ENCODE peak calls at places on chromosomes 11 and 22, in ten cellular contexts. C is adrenal gland, S is neuronal stem cell, P is AG04450, O is fibroblast of lung, Z is upper lobe of right lung, Q is IMR-90, N is prostate gland, L is breast epithelium, I is NT2/D1. M is an unnamed sample.

GRCh38 chr22:35032571-35032970 is 33.4 kb upstream of the ISX start:
- DNase-seq in C (no peak), S (no peak), P (no peak), O (no peak), Z (no peak), Q (no peak), N (no peak), L (no peak), I (no peak), M (no peak)

GRCh38 chr11:117752721-117753237 is 44.2 kb downstream of the DSCAML1 start:
- DNase-seq in C (no peak), S (no peak), P (no peak), O (no peak), Z (no peak), Q (no peak), N (no peak), L (no peak), I (no peak), M (no peak)

GRCh38 chr11:13694115-13694514 is 25.6 kb downstream of the FAR1 start:
- DNase-seq in C (no peak), S (no peak), P (no peak), O (no peak), Z (no peak), Q (no peak), N (no peak), L (no peak), I (no peak), M (no peak)

GRCh38 chr11:73348838-73349237 is 27.4 kb upstream of the RELT start:
- DNase-seq in C (no peak), S (no peak), P (no peak), O (no peak), Z (no peak), Q (no peak), N (no peak), L (no peak), I (no peak), M (no peak)

GRCh38 chr11:12207384-12208150 is 97.2 kb downstream of the MICAL2 start:
- DNase-seq in C (no peak), S (no peak), P (peak; percentile 80), O (peak; percentile 86), Z (peak; percentile 5), Q (peak; percentile 86), N (no peak), L (no peak), I (no peak), M (no peak)

GRCh38 chr22:30308518-30309230 is 18.1 kb downstream of the TBC1D10A start:
- DNase-seq in C (no peak), S (no peak), P (no peak), O (peak; percentile 60), Z (no peak), Q (peak; percentile 73), N (no peak), L (no peak), I (no peak), M (no peak)

GRCh38 chr11:48052183-48053040 is 72.1 kb downstream of the PTPRJ start:
- DNase-seq in C (no peak), S (no peak), P (peak; percentile 47), O (peak; percentile 21), Z (peak; percentile 84), Q (peak; percentile 85), N (peak; percentile 84), L (peak; percentile 88), I (no peak), M (no peak)

GRCh38 chr11:34149786-34150185 is 44.4 kb downstream of the NAT10 start:
- DNase-seq in C (no peak), S (no peak), P (no peak), O (peak; percentile 27), Z (no peak), Q (no peak), N (no peak), L (no peak), I (no peak), M (no peak)

GRCh38 chr11:61349916-61350315 is 11.8 kb downstream of the CYB561A3 start:
- DNase-seq in C (no peak), S (no peak), P (no peak), O (no peak), Z (no peak), Q (no peak), N (no peak), L (no peak), I (no peak), M (no peak)

GRCh38 chr11:16966633-16967346 is 47.4 kb downstream of the PLEKHA7 start:
- DNase-seq in C (no peak), S (no peak), P (no peak), O (no peak), Z (no peak), Q (no peak), N (no peak), L (no peak), I (no peak), M (no peak)

GRCh38 chr22:34800265-34800664 is 265.7 kb upstream of the ISX start:
- DNase-seq in C (peak; percentile 17), S (no peak), P (no peak), O (no peak), Z (no peak), Q (no peak), N (peak; percentile 68), L (peak; percentile 65), I (no peak), M (no peak)

GRCh38 chr22:19875061-19875530 is 20.4 kb upstream of the GNB1L start:
- DNase-seq in C (no peak), S (no peak), P (no peak), O (no peak), Z (peak; percentile 70), Q (no peak), N (no peak), L (no peak), I (no peak), M (no peak)

GRCh38 chr11:47359162-47359561 is 6.7 kb upstream of the MYBPC3 start:
- DNase-seq in C (no peak), S (no peak), P (no peak), O (no peak), Z (no peak), Q (no peak), N (no peak), L (no peak), I (no peak), M (no peak)

GRCh38 chr22:35064664-35065063 is 1.3 kb upstream of the ISX start:
- DNase-seq in C (no peak), S (no peak), P (no peak), O (no peak), Z (no peak), Q (no peak), N (no peak), L (no peak), I (no peak), M (no peak)

DNA sequence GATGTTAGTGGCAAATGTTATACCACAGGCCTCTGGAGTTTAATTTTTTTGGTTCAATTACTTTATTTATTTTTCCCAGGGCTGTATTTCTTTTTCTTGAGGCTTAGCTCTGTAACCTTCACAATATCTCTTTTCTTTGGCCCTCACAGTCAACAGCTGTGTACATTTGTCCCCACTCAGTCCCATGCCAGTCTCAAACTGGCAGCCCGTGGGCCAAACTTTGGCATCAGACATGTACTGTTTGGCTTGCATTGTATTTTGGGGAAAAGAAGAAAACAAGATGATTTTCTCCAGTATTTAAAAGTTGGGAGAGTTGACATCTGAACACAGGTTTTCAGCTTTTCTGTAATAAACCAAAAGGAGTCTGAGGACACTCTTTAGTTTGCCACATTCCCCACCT is 87.1 kb downstream of the PRR5L start:
- DNase-seq in C (no peak), S (no peak), P (no peak), O (no peak), Z (no peak), Q (no peak), N (no peak), L (no peak), I (no peak), M (no peak)
- H3K9me3 ChIP-seq in C (no peaks in the 10 kb centered on the region), S (no peaks in the 10 kb centered on the region), P (no peaks in the 10 kb centered on the region), O (no peaks in the 10 kb centered on the region), Z (no peaks in the 10 kb centered on the region), Q (no peaks in the 10 kb centered on the region), N (no peaks in the 10 kb centered on the region), L (no peaks in the 10 kb centered on the region), I (no peaks in the 10 kb centered on the region), M (no peaks in the 10 kb centered on the region)

DNA sequence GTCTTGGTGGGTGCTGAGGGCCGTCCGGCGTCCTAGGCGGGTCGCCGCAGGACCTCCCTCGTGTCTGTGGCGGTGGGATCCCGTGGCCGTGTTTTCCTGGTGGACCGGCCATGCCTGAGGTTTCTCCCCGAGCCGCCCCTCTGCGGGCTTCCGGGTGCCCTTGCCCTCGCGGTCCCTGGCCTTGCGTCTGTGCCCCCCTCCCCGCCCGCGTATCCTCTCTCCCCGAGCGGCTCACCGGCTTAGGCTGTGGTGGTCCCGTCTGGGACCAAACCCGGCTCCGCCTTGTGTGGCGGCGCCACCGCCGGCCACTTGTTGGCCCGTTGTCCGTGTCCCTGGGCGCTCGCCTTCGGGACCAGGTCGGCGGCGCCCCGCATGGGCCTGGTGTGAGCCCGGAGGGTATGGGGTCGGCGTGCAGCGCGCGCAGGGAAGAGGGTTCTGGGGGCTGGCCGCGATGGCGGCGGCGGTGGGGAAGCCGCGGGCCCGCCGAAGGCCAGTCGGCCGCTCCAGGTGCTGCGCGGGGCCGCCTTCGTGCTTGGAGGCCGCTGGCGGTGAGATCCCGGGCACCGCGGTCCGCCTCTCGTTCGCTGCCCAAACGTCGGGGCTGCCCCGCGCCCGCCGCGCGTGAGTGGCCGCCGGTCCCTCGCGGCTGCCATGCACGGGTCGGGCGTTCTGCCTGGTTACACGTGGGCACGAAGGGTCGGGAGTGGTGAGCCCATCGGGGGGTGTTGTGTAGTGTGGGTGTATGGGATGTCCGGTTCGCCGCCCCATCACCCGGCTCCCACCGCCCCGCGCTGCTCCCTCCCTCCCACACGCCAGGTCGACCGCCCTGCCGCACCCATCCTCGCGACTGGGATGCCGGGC is 3899.1 kb upstream of the OR11H1 start:
- DNase-seq in C (no peak), S (no peak), P (no peak), O (no peak), Z (peak; percentile 66), Q (no peak), N (no peak), L (no peak), I (no peak), M (no peak)
- H3K9me3 ChIP-seq in C (no peaks in the 10 kb centered on the region), S (peaks cover 30% of the 10 kb centered on the region), P (peaks cover 57% of the 10 kb centered on the region), O (no peaks in the 10 kb centered on the region), Z (peaks cover 20% of the 10 kb centered on the region), Q (peaks cover 49% of the 10 kb centered on the region), N (no peaks in the 10 kb centered on the region), L (peaks cover 71% of the 10 kb centered on the region), I (peaks cover 33% of the 10 kb centered on the region), M (no peaks in the 10 kb centered on the region)

GRCh38 chr11:3357302-3357701 is 21.6 kb downstream of the ZNF195 start:
- DNase-seq in C (no peak), S (no peak), P (no peak), O (no peak), Z (no peak), Q (no peak), N (no peak), L (no peak), I (no peak), M (no peak)
- H3K9me3 ChIP-seq in C (no peaks in the 10 kb centered on the region), S (peaks cover 45% of the 10 kb centered on the region), P (peaks cover 66% of the 10 kb centered on the region), O (peaks cover 8% of the 10 kb centered on the region), Z (peaks cover 58% of the 10 kb centered on the region), Q (peaks cover 80% of the 10 kb centered on the region), N (no peaks in the 10 kb centered on the region), L (peaks cover 57% of the 10 kb centered on the region), I (peaks cover 72% of the 10 kb centered on the region), M (peaks cover 9% of the 10 kb centered on the region)

DNA sequence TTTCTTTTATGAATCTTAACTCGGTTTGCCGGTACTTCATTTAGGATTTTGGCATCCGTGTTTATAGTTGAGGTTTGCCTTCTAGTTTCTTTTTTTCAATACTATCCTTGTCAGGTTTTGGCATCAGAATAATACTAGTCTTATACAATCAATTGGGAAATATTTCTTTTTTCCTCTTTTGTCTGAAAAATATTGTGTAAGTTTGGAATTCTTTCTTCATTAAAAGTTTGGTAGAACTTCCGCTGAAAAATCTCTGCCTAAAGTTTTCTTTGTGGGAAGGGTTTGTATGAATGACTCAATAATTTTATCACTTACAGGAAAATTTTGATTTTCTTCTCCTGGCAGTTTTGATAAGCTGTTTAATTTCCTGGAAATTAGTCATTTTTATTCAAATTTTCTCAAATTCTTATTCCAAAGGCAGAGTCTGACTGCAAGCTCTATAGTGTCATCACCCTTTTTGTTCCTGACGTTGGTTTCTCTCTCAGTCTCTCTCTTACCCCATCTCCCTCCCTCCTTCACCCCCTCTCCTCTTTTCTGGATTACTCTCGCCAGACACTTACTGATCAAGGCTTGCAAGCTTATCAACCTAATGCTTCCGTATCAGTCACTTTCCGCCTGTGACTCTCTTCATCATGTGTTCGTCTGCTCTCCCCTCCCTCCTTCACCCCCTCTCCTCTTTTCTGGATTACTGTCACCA is 555.7 kb downstream of the TBC1D22A start:
- DNase-seq in C (no peak), S (no peak), P (no peak), O (no peak), Z (no peak), Q (no peak), N (no peak), L (no peak), I (no peak), M (no peak)
- H3K9me3 ChIP-seq in C (no peaks in the 10 kb centered on the region), S (peaks cover 24% of the 10 kb centered on the region), P (peaks cover 13% of the 10 kb centered on the region), O (no peaks in the 10 kb centered on the region), Z (peaks cover 5% of the 10 kb centered on the region), Q (peaks cover 2% of the 10 kb centered on the region), N (no peaks in the 10 kb centered on the region), L (peaks cover 27% of the 10 kb centered on the region), I (peaks cover 5% of the 10 kb centered on the region), M (peaks cover 7% of the 10 kb centered on the region)

M was measured in CD4-positive, alpha-beta memory T cell.